ENCODE peak calls at places on chromosomes 12 and 14, in five cellular contexts. W is PC-9, H is MM.1S, V is GM23338, X is PC-3. Y is an unnamed sample. For H3F3A, the result is how much of the 10 kb centered on the place peaks cover.

GRCh38 chr14:36944307-36945010 is 227.9 kb downstream of the SLC25A21 start:
- DNase-seq in X (peak), W (no peak), H (no peak), V (no peak), Y (no peak)

GRCh38 chr12:118374909-118375308 is 1.4 kb upstream of the SUDS3 start:
- DNase-seq in H (no peak), W (no peak), V (no peak), X (no peak), Y (no peak)

GRCh38 chr12:94405378-94406116 is 54.1 kb downstream of the CEP83 start:
- DNase-seq in W (no peak), V (no peak), H (peak), X (no peak), Y (no peak)

GRCh38 chr14:56733396-56733795 is 76.9 kb downstream of the OTX2 start:
- DNase-seq in X (no peak), H (no peak), W (no peak), V (peak), Y (peak)

GRCh38 chr14:60512952-60513554 is 4.1 kb downstream of the SIX6 start:
- DNase-seq in H (no peak), W (no peak), X (no peak), V (peak), Y (peak)

GRCh38 chr12:118650586-118650960 is 274.2 kb downstream of the SUDS3 start:
- DNase-seq in W (no peak), X (no peak), H (no peak), V (no peak), Y (no peak)

GRCh38 chr12:47942327-47943230 is 20.8 kb upstream of the TMEM106C start:
- DNase-seq in W (no peak), H (no peak), V (peak), X (no peak), Y (peak)

GRCh38 chr14:74324945-74325361 is 22.2 kb upstream of the ABCD4 start:
- DNase-seq in H (peak), V (peak), X (peak), W (peak), Y (peak)

GRCh38 chr14:91258876-91259275 is 14.4 kb upstream of the GPR68 start:
- DNase-seq in H (no peak), V (no peak), W (no peak), X (no peak), Y (no peak)

GRCh38 chr12:9214536-9214935 is 6.3 kb upstream of the PZP start:
- DNase-seq in W (no peak), V (no peak), X (peak), H (no peak), Y (no peak)

GRCh38 chr12:15886372-15887042 is 4.3 kb downstream of the STRAP start:
- DNase-seq in W (no peak), H (no peak), V (no peak), X (peak), Y (no peak)

GRCh38 chr12:124915249-124916236 is 1.1 kb upstream of the UBC start:
- DNase-seq in X (peak), W (peak), H (peak), V (peak), Y (peak)

GRCh38 chr12:124917841-124918621 is 3.6 kb upstream of the UBC start:
- DNase-seq in X (peak), W (peak), V (no peak), H (peak), Y (no peak)

GRCh38 chr12:124914392-124915248 is at the start of gene UBC:
- DNase-seq in V (peak), H (peak), W (peak), X (peak), Y (peak)

GRCh38 chr12:124917135-124917840 is 2.8 kb upstream of the UBC start:
- DNase-seq in W (peak), H (peak), X (peak), V (peak), Y (peak)

DNA sequence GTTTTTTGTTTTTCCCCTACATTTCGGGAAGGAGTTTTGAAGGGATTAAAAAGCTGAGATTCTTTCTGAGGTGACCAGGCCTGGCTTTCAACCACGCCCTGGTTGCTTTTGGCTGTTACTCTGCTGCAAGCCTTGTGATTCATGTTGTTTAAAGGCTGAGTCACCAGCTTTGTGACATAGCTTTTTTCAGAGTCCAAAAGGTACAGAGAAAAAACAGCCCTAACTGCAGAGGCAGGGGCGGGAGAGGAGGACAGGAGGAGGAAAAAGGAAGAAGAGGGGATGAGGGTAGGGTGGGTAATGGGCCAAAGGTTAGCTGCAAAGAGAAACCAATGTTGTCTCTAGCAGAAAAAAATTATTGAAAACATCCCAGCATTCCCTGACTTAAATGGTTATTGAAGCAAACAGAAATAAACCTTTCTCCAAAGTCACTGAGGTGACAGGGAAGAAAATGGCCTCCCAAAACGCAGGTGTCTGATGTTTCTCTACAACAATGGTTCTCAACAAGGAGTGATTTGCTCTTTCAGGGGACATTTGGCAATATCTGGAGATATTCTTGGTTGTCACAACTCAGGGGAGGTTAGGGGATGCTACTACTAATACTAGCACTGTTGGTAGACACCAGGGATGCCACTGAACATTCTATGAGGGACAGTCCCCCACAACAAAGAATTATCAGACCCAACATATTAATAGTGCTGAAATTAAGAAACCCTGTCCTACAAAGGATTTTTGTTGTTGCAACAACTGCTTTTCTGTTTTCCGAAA is 2.1 kb upstream of the UBC start:
- DNase-seq in H (peak), W (peak), X (peak), V (peak), Y (peak)
- H3F3A ChIP-seq in H (half or more), W (half or more), X (under half), V (under half), Y (half or more)

GRCh38 chr12:76878045-76878898 is 547 bp downstream of the CSRP2 start:
- DNase-seq in W (peak), H (peak), X (peak), V (peak), Y (peak)
- TF ChIP-seq EZH2 in W (no peak), H (no peak), X (no peak), V (no peak), Y (no peak)

GRCh38 chr12:83313827-83314226 is 627.1 kb downstream of the TMTC2 start:
- DNase-seq in H (no peak), X (no peak), W (no peak), V (no peak), Y (no peak)
- TF ChIP-seq CTCF in H (no peak), X (no peak), W (no peak), V (no peak), Y (no peak)

DNA sequence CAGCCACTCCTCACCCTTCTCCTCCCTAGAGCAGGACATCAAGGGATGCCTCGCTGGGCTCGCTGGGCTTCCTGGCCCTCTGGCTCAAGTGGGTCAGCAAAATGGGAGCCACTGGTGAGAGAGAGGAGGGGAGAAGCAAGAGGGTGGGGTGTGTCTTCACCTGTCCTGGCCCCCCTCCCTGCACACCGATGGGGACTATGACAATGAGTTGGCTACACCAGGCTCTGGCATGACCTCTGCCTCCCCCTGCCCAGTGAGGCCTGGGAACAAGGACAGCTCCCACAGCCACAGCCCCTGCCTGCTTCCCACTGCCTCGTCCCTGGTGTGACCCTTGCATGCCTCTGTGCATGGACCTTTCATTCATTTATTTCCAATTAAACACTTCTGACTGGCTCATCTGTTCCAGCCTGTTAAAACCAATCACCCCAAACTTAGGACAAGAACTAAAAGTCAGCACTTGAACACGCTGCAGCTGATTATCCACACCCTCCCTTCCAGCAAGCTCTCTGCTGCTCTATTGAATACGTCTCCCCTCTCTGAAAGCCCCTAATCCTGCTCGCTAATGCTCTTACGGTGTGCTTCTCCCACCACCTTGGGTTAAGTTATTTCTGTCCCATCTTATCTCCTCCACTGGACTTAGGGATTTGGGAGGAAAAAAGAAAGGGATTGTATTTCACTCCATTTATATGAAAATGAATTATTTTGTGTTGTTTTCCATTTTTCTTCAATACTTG is 5.8 kb upstream of the PPP2R5C start:
- DNase-seq in V (no peak), X (no peak), H (no peak), W (no peak), Y (peak)
- H3F3A ChIP-seq in V (under half), X (under half), H (under half), W (under half), Y (under half)

GRCh38 chr14:22556021-22556989 is 32.7 kb downstream of the DAD1 start:
- DNase-seq in H (peak), W (peak), X (peak), V (peak), Y (no peak)
- TF ChIP-seq EZH2 in H (no peak), W (no peak), X (no peak), V (no peak), Y (no peak)

GRCh38 chr12:56520025-56520810 is 1.4 kb upstream of the RBMS2 start:
- DNase-seq in X (no peak), V (peak), H (no peak), W (no peak), Y (no peak)
- TF ChIP-seq CTCF in X (no peak), V (no peak), H (no peak), W (no peak), Y (no peak)

DNA sequence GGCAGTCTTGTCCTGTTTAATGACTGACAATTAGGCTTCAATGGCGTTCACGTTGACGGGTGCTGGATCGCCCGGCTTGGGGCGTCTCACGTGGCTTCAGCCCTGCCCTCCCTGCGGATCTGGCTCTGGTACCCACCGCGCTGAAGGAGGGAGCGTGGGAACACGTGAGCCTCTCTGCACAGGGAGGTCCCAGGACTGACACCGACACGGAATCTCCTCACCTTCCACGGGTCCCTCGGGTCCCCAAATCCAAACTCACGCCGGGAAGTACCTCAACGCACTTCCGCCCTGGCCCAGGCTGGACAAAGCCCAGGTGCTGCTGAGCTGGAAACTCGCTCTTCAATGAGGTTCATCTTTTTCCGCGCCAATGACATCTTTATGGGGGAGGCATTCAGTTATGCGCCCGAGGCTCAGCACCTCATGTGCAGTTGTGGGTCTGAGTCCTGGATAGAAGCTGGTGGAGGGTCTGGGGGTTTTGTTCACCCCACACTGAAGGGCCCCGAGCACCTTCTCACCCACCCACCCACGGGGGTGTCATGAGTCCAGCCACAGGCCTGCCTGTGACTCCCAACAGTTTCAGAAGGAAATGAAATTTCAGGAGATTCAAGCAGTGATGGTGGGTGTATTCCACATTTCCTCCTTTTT is 251.8 kb upstream of the SFSWAP start:
- DNase-seq in H (no peak), W (no peak), X (no peak), V (no peak), Y (no peak)
- H3F3A ChIP-seq in H (under half), W (under half), X (under half), V (under half), Y (under half)

DNA sequence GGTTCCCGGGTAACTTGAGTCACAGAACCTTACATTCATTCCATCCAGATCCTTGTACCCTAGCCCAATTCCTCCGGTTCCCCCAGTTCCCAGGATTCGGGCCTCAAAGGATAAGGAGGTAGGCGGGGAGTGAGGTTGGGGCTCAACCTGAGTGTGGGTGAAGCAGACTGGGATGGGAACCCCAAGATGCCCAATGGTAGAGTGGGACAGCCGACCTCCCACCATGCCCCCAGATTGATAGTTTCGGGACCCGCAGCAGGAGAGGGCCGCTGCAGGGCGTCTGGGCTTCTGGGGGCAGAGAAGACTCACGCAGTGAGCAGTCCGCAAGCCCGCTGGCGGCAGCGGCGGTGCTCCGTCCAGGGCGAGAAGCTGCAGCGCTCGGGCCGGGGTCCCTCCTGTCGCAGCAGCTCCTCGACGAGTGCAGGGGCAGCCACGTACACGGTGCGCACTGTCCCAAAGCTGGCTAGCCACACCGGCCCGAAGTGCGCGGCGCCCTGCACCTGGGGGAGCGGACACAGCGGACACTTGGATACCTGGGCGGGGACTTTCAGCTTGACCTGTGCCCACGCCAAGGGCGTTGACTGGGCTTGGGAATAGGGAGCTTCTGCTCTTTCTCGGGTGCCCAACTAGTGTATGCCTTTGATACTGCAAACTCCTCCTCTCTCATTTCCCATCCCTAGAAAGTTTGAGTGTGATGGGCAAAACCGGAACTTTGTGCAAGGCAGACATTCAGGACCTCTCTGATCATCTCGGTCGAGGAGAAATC is 997 bp downstream of the CYP27B1 start:
- DNase-seq in X (no peak), H (no peak), V (peak), W (peak), Y (no peak)
- TF ChIP-seq EZH2 in X (no peak), H (no peak), V (peak), W (no peak), Y (peak)